ENCODE peak calls at places on chromosomes 16 and 17, in four cellular contexts. O is activated CD4-positive, alpha-beta T cell treated with anti-CD3 and anti-CD28 coated beads for 36 hours; C is stimulated activated CD4-positive, alpha-beta T cell treated with anti-CD3 and anti-CD28 coated beads, Interleukin-4, amount 100 ng/mL, for 1 hour; J is heart left ventricle. Y is an unnamed sample.

GRCh38 chr17:33981713-33982601 is 273.1 kb upstream of the CCL2 start:
- DNase-seq in O (no peak), J (no peak), C (no peak), Y (no peak)

GRCh38 chr17:2067048-2067452 is 12.1 kb downstream of the HIC1 start:
- DNase-seq in C (no peak), J (no peak), O (no peak), Y (no peak)

GRCh38 chr17:43753488-43754129 is 5.0 kb downstream of the SOST start:
- DNase-seq in O (no peak), J (no peak), C (no peak), Y (no peak)

GRCh38 chr17:47663997-47664941 is 14.6 kb downstream of the KPNB1 start:
- DNase-seq in C (peak), J (peak), O (peak), Y (no peak)

GRCh38 chr16:12846592-12846991 is 42.9 kb upstream of the CPPED1 start:
- DNase-seq in J (no peak), C (no peak), O (no peak), Y (no peak)

GRCh38 chr17:1486802-1487695 is 5.4 kb downstream of the MYO1C start:
- DNase-seq in J (peak), O (peak), C (peak), Y (peak)

GRCh38 chr17:31068291-31068690 is 26.5 kb upstream of the NF1 start:
- DNase-seq in J (peak), O (peak), C (peak), Y (no peak)

GRCh38 chr17:59361916-59362810 is 30.7 kb downstream of the YPEL2 start:
- DNase-seq in O (peak), J (no peak), C (peak), Y (no peak)

GRCh38 chr17:83173997-83174858 is 94.8 kb downstream of the METRNL start:
- DNase-seq in O (no peak), J (peak), C (no peak), Y (peak)

GRCh38 chr16:66844342-66845079 is at the start of gene CA7:
- DNase-seq in O (no peak), J (no peak), C (no peak), Y (no peak)

GRCh38 chr16:22898874-22899348 is 84.9 kb downstream of the HS3ST2 start:
- DNase-seq in O (peak), J (peak), C (peak), Y (peak)

GRCh38 chr17:32627233-32628008 is 140.6 kb downstream of the CDK5R1 start:
- DNase-seq in O (no peak), J (no peak), C (no peak), Y (no peak)

GRCh38 chr17:27320222-27320560 is 26.3 kb downstream of the WSB1 start:
- DNase-seq in O (no peak), J (no peak), C (no peak), Y (no peak)

GRCh38 chr16:46763147-46763546 is 15.0 kb upstream of the MYLK3 start:
- DNase-seq in O (no peak), J (peak), C (no peak), Y (peak)

GRCh38 chr16:72677662-72678447 is 370.1 kb downstream of the ZFHX3 start:
- DNase-seq in C (no peak), J (no peak), O (no peak), Y (no peak)

GRCh38 chr16:75097941-75098897 is 18.4 kb downstream of the LDHD start:
- DNase-seq in O (peak), C (peak), J (no peak), Y (no peak)

GRCh38 chr17:17783121-17783824 is 53.5 kb downstream of the SREBF1 start:
- DNase-seq in J (peak), O (peak), C (peak), Y (no peak)

GRCh38 chr17:43905400-43905984 is 1.8 kb downstream of the MPP2 start:
- DNase-seq in J (no peak), O (no peak), C (no peak), Y (no peak)

GRCh38 chr17:4009164-4009785 is 45.0 kb upstream of the ATP2A3 start:
- DNase-seq in J (no peak), C (no peak), O (no peak), Y (no peak)

GRCh38 chr16:89256651-89257254 is 39.2 kb downstream of the ZNF778 start:
- DNase-seq in J (no peak), C (peak), O (peak), Y (peak)

GRCh38 chr17:27569257-27569722 is 61.7 kb upstream of the LGALS9 start:
- DNase-seq in O (peak), J (no peak), C (peak), Y (no peak)

GRCh38 chr17:67246648-67247415 is 1.8 kb upstream of the HELZ start:
- DNase-seq in J (no peak), C (peak), O (peak), Y (no peak)

GRCh38 chr17:17352836-17353624 is 49.9 kb downstream of the NT5M start:
- DNase-seq in C (no peak), J (no peak), O (no peak), Y (no peak)

GRCh38 chr17:30950669-30951399 is 20.0 kb upstream of the RNF135 start:
- DNase-seq in C (no peak), O (no peak), J (peak), Y (peak)

GRCh38 chr17:31314788-31315105 is 893 bp upstream of the EVI2B start:
- DNase-seq in J (no peak), C (no peak), O (no peak), Y (no peak)

GRCh38 chr16:62869837-62870236 is 833.6 kb upstream of the CDH8 start:
- DNase-seq in C (no peak), O (no peak), J (no peak), Y (no peak)

GRCh38 chr17:4535667-4536258 is 19.4 kb downstream of the MYBBP1A start:
- DNase-seq in O (no peak), C (no peak), J (no peak), Y (no peak)

GRCh38 chr16:89736554-89736953 is 15.2 kb downstream of the ZNF276 start:
- DNase-seq in J (no peak), C (no peak), O (no peak), Y (no peak)

GRCh38 chr16:84925773-84926372 is 85.5 kb downstream of the ZDHHC7 start:
- DNase-seq in J (no peak), C (no peak), O (no peak), Y (peak)

GRCh38 chr17:73646409-73647305 is 2.4 kb upstream of the SDK2 start:
- DNase-seq in C (no peak), J (no peak), O (peak), Y (no peak)